ENCODE peak calls at places on chromosome 6, in six cellular contexts. A, S, H, L, E and M are unnamed samples.

GRCh38 chr6:63525186-63525878 is 46.9 kb upstream of the LOC128125822 start:
- DNase-seq in H (no peak), S (no peak), E (no peak), A (no peak), L (no peak), M (no peak)

GRCh38 chr6:151539506-151540268 is 45.9 kb downstream of the CCDC170 start:
- DNase-seq in S (no peak), L (no peak), E (no peak), A (no peak), H (no peak), M (no peak)

GRCh38 chr6:137240168-137240567 is 21.0 kb upstream of the IFNGR1 start:
- DNase-seq in H (peak; percentile 56), A (no peak), S (no peak), E (no peak), L (peak; percentile 71), M (no peak)

GRCh38 chr6:30913721-30914075 is 340 bp upstream of the VARS2 start:
- DNase-seq in A (no peak), H (no peak), E (no peak), S (no peak), L (no peak), M (no peak)

GRCh38 chr6:75935473-75935793 is 137.0 kb downstream of the IMPG1 start:
- DNase-seq in S (no peak), E (no peak), H (no peak), L (no peak), A (no peak), M (no peak)

GRCh38 chr6:159701413-159701999 is 8.5 kb upstream of the SOD2 start:
- DNase-seq in E (peak; percentile 70), S (no peak), A (peak; percentile 81), H (no peak), L (no peak), M (no peak)

GRCh38 chr6:104484191-104484590 is 375.5 kb downstream of the HACE1 start:
- DNase-seq in A (no peak), E (no peak), S (no peak), L (no peak), H (no peak), M (no peak)

GRCh38 chr6:155786528-155786927 is 330.9 kb upstream of the NOX3 start:
- DNase-seq in A (no peak), S (no peak), L (no peak), E (no peak), H (no peak), M (no peak)

GRCh38 chr6:4635666-4636065 is 140.5 kb upstream of the CDYL start:
- DNase-seq in E (no peak), A (no peak), H (no peak), L (no peak), S (no peak), M (no peak)

GRCh38 chr6:159008656-159009288 is 8.8 kb upstream of the RSPH3 start:
- DNase-seq in E (peak; percentile 38), H (no peak), L (no peak), S (no peak), A (no peak), M (no peak)

GRCh38 chr6:42819803-42820508 is 38.1 kb downstream of the BICRAL start:
- DNase-seq in H (no peak), L (no peak), S (no peak), A (no peak), E (no peak), M (no peak)

GRCh38 chr6:129744201-129744879 is 34.4 kb upstream of the ARHGAP18 start:
- DNase-seq in H (no peak), A (peak; percentile 77), S (no peak), E (peak; percentile 80), L (no peak), M (no peak)